ENCODE peak calls at places on chromosomes 16 and 17, in ten cellular contexts. One of them, this sample, is unnamed.

GRCh38 chr17:71392715-71393567 is 727.9 kb upstream of the SOX9 start:
- DNase-seq in breast epithelium: no peak
- DNase-seq in activated CD8-positive, alpha-beta T cell treated with anti-CD3 and anti-CD28 coated beads for 36 hours: no peak
- DNase-seq in activated B cell treated with CpG ODN at 0.5 μM for 24 hours: no peak
- DNase-seq in stimulated activated naive CD4-positive, alpha-beta T cell: no peak
- DNase-seq in HEK293T: no peak
- DNase-seq in foreskin keratinocyte: peak; percentile 42
- DNase-seq in EL: peak; percentile 65
- DNase-seq in adipocyte: peak; percentile 37
- DNase-seq in activated T-helper 1 cell treated with Interleukin-2 at 50 U/mL for 16 hours: no peak
- DNase-seq in this sample: no peak

GRCh38 chr17:75872434-75873351 is 5.7 kb downstream of the TRIM47 start:
- DNase-seq in breast epithelium: peak; percentile 86
- DNase-seq in activated CD8-positive, alpha-beta T cell treated with anti-CD3 and anti-CD28 coated beads for 36 hours: peak; percentile 66
- DNase-seq in activated B cell treated with CpG ODN at 0.5 μM for 24 hours: no peak
- DNase-seq in stimulated activated naive CD4-positive, alpha-beta T cell: peak; percentile 71
- DNase-seq in HEK293T: no peak
- DNase-seq in foreskin keratinocyte: peak; percentile 73
- DNase-seq in EL: peak; percentile 75
- DNase-seq in adipocyte: peak; percentile 88
- DNase-seq in activated T-helper 1 cell treated with Interleukin-2 at 50 U/mL for 16 hours: peak; percentile 43
- DNase-seq in this sample: no peak

GRCh38 chr16:50771366-50771765 is 29.5 kb downstream of the CYLD start:
- DNase-seq in breast epithelium: no peak
- DNase-seq in activated CD8-positive, alpha-beta T cell treated with anti-CD3 and anti-CD28 coated beads for 36 hours: no peak
- DNase-seq in activated B cell treated with CpG ODN at 0.5 μM for 24 hours: no peak
- DNase-seq in stimulated activated naive CD4-positive, alpha-beta T cell: no peak
- DNase-seq in HEK293T: no peak
- DNase-seq in foreskin keratinocyte: peak; percentile 56
- DNase-seq in EL: peak; percentile 65
- DNase-seq in adipocyte: peak; percentile 41
- DNase-seq in activated T-helper 1 cell treated with Interleukin-2 at 50 U/mL for 16 hours: no peak
- DNase-seq in this sample: no peak

GRCh38 chr17:44850612-44851011 is 2.9 kb downstream of the HIGD1B start:
- DNase-seq in breast epithelium: no peak
- DNase-seq in activated CD8-positive, alpha-beta T cell treated with anti-CD3 and anti-CD28 coated beads for 36 hours: no peak
- DNase-seq in activated B cell treated with CpG ODN at 0.5 μM for 24 hours: no peak
- DNase-seq in stimulated activated naive CD4-positive, alpha-beta T cell: no peak
- DNase-seq in HEK293T: no peak
- DNase-seq in foreskin keratinocyte: no peak
- DNase-seq in EL: no peak
- DNase-seq in adipocyte: no peak
- DNase-seq in activated T-helper 1 cell treated with Interleukin-2 at 50 U/mL for 16 hours: no peak
- DNase-seq in this sample: no peak

GRCh38 chr16:87040169-87041117 is 276.7 kb downstream of the C16orf95 start:
- DNase-seq in breast epithelium: no peak
- DNase-seq in activated CD8-positive, alpha-beta T cell treated with anti-CD3 and anti-CD28 coated beads for 36 hours: no peak
- DNase-seq in activated B cell treated with CpG ODN at 0.5 μM for 24 hours: no peak
- DNase-seq in stimulated activated naive CD4-positive, alpha-beta T cell: no peak
- DNase-seq in HEK293T: no peak
- DNase-seq in foreskin keratinocyte: no peak
- DNase-seq in EL: no peak
- DNase-seq in adipocyte: no peak
- DNase-seq in activated T-helper 1 cell treated with Interleukin-2 at 50 U/mL for 16 hours: no peak
- DNase-seq in this sample: no peak

GRCh38 chr16:78220571-78220970 is 121.1 kb downstream of the WWOX start:
- DNase-seq in breast epithelium: no peak
- DNase-seq in activated CD8-positive, alpha-beta T cell treated with anti-CD3 and anti-CD28 coated beads for 36 hours: no peak
- DNase-seq in activated B cell treated with CpG ODN at 0.5 μM for 24 hours: no peak
- DNase-seq in stimulated activated naive CD4-positive, alpha-beta T cell: no peak
- DNase-seq in HEK293T: no peak
- DNase-seq in foreskin keratinocyte: peak; percentile 23
- DNase-seq in EL: no peak
- DNase-seq in adipocyte: no peak
- DNase-seq in activated T-helper 1 cell treated with Interleukin-2 at 50 U/mL for 16 hours: no peak
- DNase-seq in this sample: no peak

GRCh38 chr17:19361326-19361725 is 1.2 kb downstream of the B9D1 start:
- DNase-seq in breast epithelium: no peak
- DNase-seq in activated CD8-positive, alpha-beta T cell treated with anti-CD3 and anti-CD28 coated beads for 36 hours: no peak
- DNase-seq in activated B cell treated with CpG ODN at 0.5 μM for 24 hours: peak; percentile 11
- DNase-seq in stimulated activated naive CD4-positive, alpha-beta T cell: no peak
- DNase-seq in HEK293T: no peak
- DNase-seq in foreskin keratinocyte: no peak
- DNase-seq in EL: no peak
- DNase-seq in adipocyte: no peak
- DNase-seq in activated T-helper 1 cell treated with Interleukin-2 at 50 U/mL for 16 hours: no peak
- DNase-seq in this sample: peak; percentile 30

GRCh38 chr17:36590082-36590481 is 1.6 kb upstream of the DHRS11 start:
- DNase-seq in breast epithelium: no peak
- DNase-seq in activated CD8-positive, alpha-beta T cell treated with anti-CD3 and anti-CD28 coated beads for 36 hours: peak; percentile 19
- DNase-seq in activated B cell treated with CpG ODN at 0.5 μM for 24 hours: no peak
- DNase-seq in stimulated activated naive CD4-positive, alpha-beta T cell: no peak
- DNase-seq in HEK293T: no peak
- DNase-seq in foreskin keratinocyte: no peak
- DNase-seq in EL: no peak
- DNase-seq in adipocyte: no peak
- DNase-seq in activated T-helper 1 cell treated with Interleukin-2 at 50 U/mL for 16 hours: no peak
- DNase-seq in this sample: no peak

GRCh38 chr17:62755139-62755851 is 52.8 kb downstream of the MARCHF10 start:
- DNase-seq in breast epithelium: no peak
- DNase-seq in activated CD8-positive, alpha-beta T cell treated with anti-CD3 and anti-CD28 coated beads for 36 hours: no peak
- DNase-seq in activated B cell treated with CpG ODN at 0.5 μM for 24 hours: no peak
- DNase-seq in stimulated activated naive CD4-positive, alpha-beta T cell: no peak
- DNase-seq in HEK293T: no peak
- DNase-seq in foreskin keratinocyte: no peak
- DNase-seq in EL: no peak
- DNase-seq in adipocyte: no peak
- DNase-seq in activated T-helper 1 cell treated with Interleukin-2 at 50 U/mL for 16 hours: no peak
- DNase-seq in this sample: no peak

GRCh38 chr17:58330997-58331814 is 2.6 kb upstream of the TSPOAP1 start:
- DNase-seq in breast epithelium: no peak
- DNase-seq in activated CD8-positive, alpha-beta T cell treated with anti-CD3 and anti-CD28 coated beads for 36 hours: peak; percentile 87
- DNase-seq in activated B cell treated with CpG ODN at 0.5 μM for 24 hours: peak; percentile 58
- DNase-seq in stimulated activated naive CD4-positive, alpha-beta T cell: peak; percentile 61
- DNase-seq in HEK293T: no peak
- DNase-seq in foreskin keratinocyte: no peak
- DNase-seq in EL: no peak
- DNase-seq in adipocyte: no peak
- DNase-seq in activated T-helper 1 cell treated with Interleukin-2 at 50 U/mL for 16 hours: peak; percentile 61
- DNase-seq in this sample: peak; percentile 77

GRCh38 chr17:75505640-75506039 is 9.7 kb downstream of the CASKIN2 start:
- DNase-seq in breast epithelium: no peak
- DNase-seq in activated CD8-positive, alpha-beta T cell treated with anti-CD3 and anti-CD28 coated beads for 36 hours: no peak
- DNase-seq in activated B cell treated with CpG ODN at 0.5 μM for 24 hours: no peak
- DNase-seq in stimulated activated naive CD4-positive, alpha-beta T cell: no peak
- DNase-seq in HEK293T: no peak
- DNase-seq in foreskin keratinocyte: no peak
- DNase-seq in EL: no peak
- DNase-seq in adipocyte: no peak
- DNase-seq in activated T-helper 1 cell treated with Interleukin-2 at 50 U/mL for 16 hours: no peak
- DNase-seq in this sample: no peak

GRCh38 chr17:4584125-4584834 is at the start of gene SMTNL2:
- DNase-seq in breast epithelium: no peak
- DNase-seq in activated CD8-positive, alpha-beta T cell treated with anti-CD3 and anti-CD28 coated beads for 36 hours: peak; percentile 25
- DNase-seq in activated B cell treated with CpG ODN at 0.5 μM for 24 hours: peak; percentile 31
- DNase-seq in stimulated activated naive CD4-positive, alpha-beta T cell: no peak
- DNase-seq in HEK293T: peak; percentile 68
- DNase-seq in foreskin keratinocyte: no peak
- DNase-seq in EL: no peak
- DNase-seq in adipocyte: peak; percentile 29
- DNase-seq in activated T-helper 1 cell treated with Interleukin-2 at 50 U/mL for 16 hours: no peak
- DNase-seq in this sample: no peak